ENCODE peak calls at places on chromosomes 2 and 18, in seven cellular contexts. V, J, D, T, E, O and I are unnamed samples.

GRCh38 chr2:150469706-150470105 is 17.8 kb downstream of the RND3 start:
- DNase-seq in V (peak; percentile 42), J (no peak), D (no peak), T (peak; percentile 35), E (no peak), O (no peak), I (no peak)

GRCh38 chr2:238727585-238728321 is 120.1 kb upstream of the TWIST2 start:
- DNase-seq in V (no peak), J (no peak), D (no peak), T (peak; percentile 60), E (peak; percentile 96), O (peak; percentile 99), I (no peak)

GRCh38 chr18:36655894-36656293 is 172.9 kb downstream of the TPGS2 start:
- DNase-seq in V (no peak), J (peak; percentile 16), D (no peak), T (no peak), E (no peak), O (no peak), I (no peak)

GRCh38 chr2:240435955-240436625 is 627 bp downstream of the GPC1 start:
- DNase-seq in V (peak; percentile 25), J (peak; percentile 55), D (no peak), T (peak; percentile 24), E (no peak), O (peak; percentile 29), I (no peak)

GRCh38 chr2:20419752-20420151 is 27.1 kb upstream of the RHOB start:
- DNase-seq in V (no peak), J (no peak), D (no peak), T (no peak), E (no peak), O (no peak), I (no peak)

GRCh38 chr2:233240897-233241296 is 10.6 kb upstream of the ATG16L1 start:
- DNase-seq in V (no peak), J (no peak), D (no peak), T (no peak), E (no peak), O (no peak), I (no peak)

GRCh38 chr18:8375269-8375668 is 234.0 kb upstream of the RAB12 start:
- DNase-seq in V (no peak), J (no peak), D (no peak), T (no peak), E (no peak), O (no peak), I (no peak)

GRCh38 chr2:206275274-206276160 is 1.1 kb downstream of the ZDBF2 start:
- DNase-seq in V (peak; percentile 40), J (peak; percentile 28), D (no peak), T (peak; percentile 79), E (peak; percentile 45), O (peak; percentile 65), I (no peak)

GRCh38 chr2:43985359-43985758 is 10.4 kb downstream of the LRPPRC start:
- DNase-seq in V (no peak), J (no peak), D (no peak), T (no peak), E (no peak), O (no peak), I (no peak)

GRCh38 chr2:113826346-113827285 is 63.3 kb upstream of the ACTR3 start:
- DNase-seq in V (no peak), J (peak; percentile 58), D (no peak), T (no peak), E (no peak), O (no peak), I (no peak)

GRCh38 chr18:74522635-74523548 is 11.4 kb upstream of the CNDP1 start:
- DNase-seq in V (no peak), J (no peak), D (no peak), T (no peak), E (no peak), O (no peak), I (no peak)

GRCh38 chr2:44918095-44918775 is 23.3 kb upstream of the SIX3 start:
- DNase-seq in V (no peak), J (no peak), D (no peak), T (no peak), E (no peak), O (no peak), I (peak; percentile 75)

GRCh38 chr2:110114007-110114591 is 1.5 kb downstream of the MALL start:
- DNase-seq in V (peak; percentile 29), J (no peak), D (peak; percentile 68), T (no peak), E (no peak), O (no peak), I (no peak)

GRCh38 chr2:63614448-63614968 is 25.7 kb downstream of the MDH1 start:
- DNase-seq in V (peak; percentile 17), J (peak; percentile 52), D (no peak), T (peak; percentile 38), E (peak; percentile 60), O (peak; percentile 91), I (peak; percentile 86)

GRCh38 chr18:58054041-58054733 is 10.2 kb downstream of the NEDD4L start:
- DNase-seq in V (peak; percentile 64), J (peak; percentile 29), D (no peak), T (peak; percentile 58), E (no peak), O (peak; percentile 38), I (no peak)

GRCh38 chr2:231571810-231572209 is 20.9 kb upstream of the TEX44 start:
- DNase-seq in V (no peak), J (no peak), D (no peak), T (no peak), E (no peak), O (no peak), I (no peak)

GRCh38 chr2:160427629-160428424 is 65.8 kb downstream of the RBMS1 start:
- DNase-seq in V (peak; percentile 76), J (no peak), D (no peak), T (peak; percentile 91), E (peak; percentile 76), O (peak; percentile 86), I (no peak)
- H3K4me3 ChIP-seq in V (no peak overlapping the region), J (no peak overlapping the region), D (no peak overlapping the region), T (peak overlapping the region; percentile 20), E (peak overlapping the region; percentile 8), O (peak overlapping the region; percentile 43), I (no peak overlapping the region)

GRCh38 chr18:7273301-7273911 is 42.5 kb downstream of the LRRC30 start:
- DNase-seq in V (peak; percentile 76), J (peak; percentile 15), D (no peak), T (peak; percentile 88), E (peak; percentile 21), O (peak; percentile 55), I (no peak)

GRCh38 chr18:7269903-7270302 is 39.0 kb downstream of the LRRC30 start:
- DNase-seq in V (no peak), J (no peak), D (no peak), T (no peak), E (no peak), O (no peak), I (no peak)

DNA sequence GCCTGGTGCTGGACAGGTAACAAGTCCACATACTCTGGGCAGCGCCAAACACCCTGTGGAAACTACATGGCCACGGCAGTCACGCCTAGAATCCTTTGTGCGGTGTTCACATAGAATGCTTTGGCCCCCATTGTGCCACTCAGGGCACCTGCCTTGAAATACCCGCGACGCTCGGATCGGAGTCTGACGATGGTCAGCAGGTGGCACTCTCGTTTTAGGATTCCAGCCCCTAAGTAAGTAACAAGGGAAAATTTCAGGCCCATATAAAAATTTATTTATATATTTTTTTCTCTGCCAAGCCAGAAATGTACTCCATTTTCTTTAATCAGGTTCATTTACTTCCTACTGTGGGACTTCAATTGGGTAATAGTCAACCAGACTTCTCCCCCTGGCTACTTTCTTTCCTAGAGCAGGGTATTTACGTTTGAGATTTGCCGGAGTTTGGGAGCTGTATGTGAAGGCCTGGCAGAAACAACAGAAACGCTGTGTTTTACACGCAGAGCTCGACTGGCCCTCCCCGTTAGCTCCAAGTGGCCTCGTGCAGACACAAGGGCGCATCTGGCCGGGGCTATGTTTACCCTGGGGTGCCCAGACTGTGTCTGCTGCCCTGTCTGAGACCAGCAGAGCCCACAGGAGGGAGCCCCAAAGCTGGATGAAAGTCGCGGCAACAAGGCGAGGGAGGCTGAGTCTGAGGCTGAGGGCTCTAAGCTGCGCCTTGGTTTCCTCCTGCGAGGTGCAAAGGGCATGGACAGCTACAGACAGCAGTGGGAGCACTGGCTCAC is 41.6 kb downstream of the LRRC30 start:
- DNase-seq in V (peak; percentile 81), J (peak; percentile 89), D (peak; percentile 33), T (peak; percentile 87), E (peak; percentile 32), O (peak; percentile 75), I (peak; percentile 35)
- TF ChIP-seq CTCF in V (peak; percentile 62), J (peak; percentile 68), D (peak; percentile 67), T (peak; percentile 53), E (peak; percentile 67), O (peak; percentile 69), I (peak; percentile 62)

GRCh38 chr2:126731353-126731752 is 75.4 kb downstream of the GYPC start:
- DNase-seq in V (no peak), J (no peak), D (no peak), T (no peak), E (no peak), O (no peak), I (no peak)

GRCh38 chr2:126736133-126736874 is 80.3 kb downstream of the GYPC start:
- DNase-seq in V (no peak), J (no peak), D (no peak), T (peak; percentile 5), E (peak; percentile 1), O (peak; percentile 42), I (no peak)

GRCh38 chr2:126730655-126731054 is 74.7 kb downstream of the GYPC start:
- DNase-seq in V (no peak), J (no peak), D (no peak), T (no peak), E (no peak), O (no peak), I (no peak)

GRCh38 chr2:126732682-126733245 is 76.8 kb downstream of the GYPC start:
- DNase-seq in V (no peak), J (no peak), D (no peak), T (no peak), E (no peak), O (no peak), I (no peak)

DNA sequence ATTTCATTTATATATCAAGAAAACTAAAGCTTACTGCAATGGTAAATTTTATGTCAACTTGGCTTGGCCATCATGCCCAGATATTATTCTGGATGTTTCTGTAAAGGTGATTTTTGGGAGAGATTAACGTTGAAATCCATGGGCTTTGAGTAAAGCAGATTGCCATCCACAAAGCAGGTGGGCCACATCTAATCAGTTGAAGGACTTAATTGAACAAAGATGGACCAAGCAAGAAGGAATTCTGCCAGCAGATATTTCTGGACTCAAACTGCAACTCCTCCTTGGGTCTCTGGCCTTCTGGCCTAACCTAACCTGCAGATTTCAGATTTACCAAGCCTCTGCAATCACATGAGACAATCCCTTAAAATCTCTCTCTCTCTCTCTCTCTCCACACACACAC is 77.8 kb downstream of the GYPC start:
- DNase-seq in V (no peak), J (no peak), D (no peak), T (no peak), E (no peak), O (no peak), I (no peak)
- H3K4me3 ChIP-seq in V (no peak overlapping the region), J (no peak overlapping the region), D (no peak overlapping the region), T (no peak overlapping the region), E (no peak overlapping the region), O (no peak overlapping the region), I (no peak overlapping the region)

DNA sequence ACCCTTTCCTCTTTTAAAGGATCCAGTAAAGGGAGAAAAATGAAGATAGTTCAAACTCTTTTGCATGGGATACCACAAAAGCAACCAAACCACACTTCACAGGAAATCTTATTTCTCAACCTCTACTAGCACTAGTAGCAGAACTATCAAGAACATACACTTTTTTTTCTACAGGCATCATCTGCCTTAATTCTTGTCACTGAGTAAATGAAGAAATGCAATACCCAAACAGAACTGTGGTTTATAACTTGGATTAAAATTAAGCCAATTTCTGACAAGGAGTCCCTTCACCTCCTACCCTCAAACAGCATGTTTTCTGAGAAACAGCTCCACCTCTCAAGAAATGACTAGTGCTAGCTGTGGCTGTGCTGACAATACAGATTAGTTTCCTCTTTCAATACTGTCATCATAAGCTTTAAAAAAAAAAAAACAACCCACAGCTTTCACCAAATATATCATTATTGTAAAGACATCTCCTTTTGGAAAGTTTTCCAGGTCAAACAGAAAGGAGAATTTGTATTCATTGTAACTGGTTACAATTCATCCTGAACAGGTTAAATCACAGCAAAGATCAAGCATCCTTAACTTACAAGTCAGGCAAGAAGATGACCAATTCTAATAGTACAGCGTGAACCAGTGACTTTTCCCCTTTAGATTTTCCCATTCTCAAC is 44.4 kb downstream of the PTPN2 start:
- DNase-seq in V (peak; percentile 29), J (no peak), D (no peak), T (peak; percentile 43), E (peak; percentile 31), O (peak; percentile 60), I (no peak)
- TF ChIP-seq CTCF in V (no peak), J (no peak), D (no peak), T (no peak), E (no peak), O (no peak), I (no peak)